ENCODE peak calls at places on chromosomes 1 and 21, in eight cellular contexts. Z is activated T-helper 2 cell treated with anti-CD3 and anti-CD28 coated beads, Interferon-gamma antibody, Interleukin-2, Interleukin-4, amounts not matched to agents 10 μg/mL and 5 μg/mL and 100 μg/mL, durations not matched to agents 14 hours and 24 hours and 36 hours; Q is effector memory CD8-positive, alpha-beta T cell; O is NCI-H1092; I is right lobe of liver; Y is HTR-8/SVneo; X is NCI-H524; V is activated T-cell treated with anti-CD3 and anti-CD28 coated beads, Interleukin-2, amount 50 U/mL, for 1 hour. G is an unnamed sample.

GRCh38 chr1:9844106-9844505 is 20.3 kb upstream of the CLSTN1 start:
- DNase-seq in Z (no peak), Q (no peak), O (no peak), I (no peak), Y (no peak), X (no peak), V (no peak), G (no peak)

GRCh38 chr1:206635983-206636354 is 633 bp downstream of the DYRK3 start:
- DNase-seq in Z (no peak), Q (no peak), O (no peak), I (no peak), Y (no peak), X (no peak), V (no peak), G (peak)

GRCh38 chr1:64624446-64624766 is 120.5 kb upstream of the RAVER2 start:
- DNase-seq in Z (no peak), Q (no peak), O (peak), I (no peak), Y (no peak), X (no peak), V (no peak), G (no peak)

GRCh38 chr21:26982767-26983166 is 15.9 kb upstream of the ADAMTS5 start:
- DNase-seq in Z (no peak), Q (no peak), O (no peak), I (no peak), Y (no peak), X (no peak), V (no peak), G (no peak)

GRCh38 chr1:34088001-34088400 is 77.0 kb downstream of the CSMD2 start:
- DNase-seq in Z (no peak), Q (no peak), O (no peak), I (no peak), Y (no peak), X (no peak), V (no peak), G (no peak)

GRCh38 chr1:5099558-5099957 is 445.1 kb downstream of the AJAP1 start:
- DNase-seq in Z (no peak), Q (no peak), O (no peak), I (no peak), Y (no peak), X (no peak), V (no peak), G (no peak)

GRCh38 chr1:178540204-178540603 is 27.3 kb downstream of the TEX35 start:
- DNase-seq in Z (no peak), Q (no peak), O (no peak), I (no peak), Y (no peak), X (no peak), V (no peak), G (no peak)

GRCh38 chr1:23913212-23913880 is at the start of gene CNR2:
- DNase-seq in Z (no peak), Q (no peak), O (no peak), I (no peak), Y (no peak), X (no peak), V (no peak), G (peak)

GRCh38 chr1:187985897-187986654 is 1157.3 kb downstream of the PLA2G4A start:
- DNase-seq in Z (no peak), Q (no peak), O (no peak), I (no peak), Y (no peak), X (no peak), V (no peak), G (no peak)

GRCh38 chr1:183218039-183218618 is 32.1 kb downstream of the LAMC2 start:
- DNase-seq in Z (no peak), Q (no peak), O (peak), I (no peak), Y (no peak), X (peak), V (no peak), G (no peak)

GRCh38 chr1:82091274-82091673 is 290.5 kb downstream of the ADGRL2 start:
- DNase-seq in Z (no peak), Q (no peak), O (no peak), I (no peak), Y (no peak), X (no peak), V (no peak), G (no peak)

GRCh38 chr21:40681164-40681859 is 165.6 kb downstream of the DSCAM start:
- DNase-seq in Z (no peak), Q (no peak), O (peak), I (no peak), Y (no peak), X (peak), V (no peak), G (no peak)

GRCh38 chr1:30974536-30974935 is 66.0 kb upstream of the SDC3 start:
- DNase-seq in Z (no peak), Q (no peak), O (no peak), I (no peak), Y (no peak), X (no peak), V (no peak), G (no peak)

GRCh38 chr1:186882372-186883134 is 53.8 kb downstream of the PLA2G4A start:
- DNase-seq in Z (no peak), Q (no peak), O (no peak), I (no peak), Y (no peak), X (no peak), V (no peak), G (no peak)

GRCh38 chr1:212110617-212111016 is 75.1 kb downstream of the DTL start:
- DNase-seq in Z (no peak), Q (no peak), O (no peak), I (no peak), Y (no peak), X (no peak), V (no peak), G (no peak)

GRCh38 chr1:67889940-67890567 is 56.8 kb upstream of the GNG12 start:
- DNase-seq in Z (no peak), Q (no peak), O (no peak), I (no peak), Y (peak), X (no peak), V (no peak), G (no peak)

GRCh38 chr1:231021540-231022031 is 18.5 kb downstream of the FAM89A start:
- DNase-seq in Z (no peak), Q (no peak), O (no peak), I (no peak), Y (no peak), X (no peak), V (no peak), G (no peak)

GRCh38 chr1:46370214-46370633 is 23.9 kb upstream of the FAAH start:
- DNase-seq in Z (no peak), Q (no peak), O (no peak), I (no peak), Y (no peak), X (no peak), V (no peak), G (no peak)

GRCh38 chr1:108082741-108083562 is 117.2 kb downstream of the SLC25A24 start:
- DNase-seq in Z (no peak), Q (no peak), O (no peak), I (no peak), Y (no peak), X (no peak), V (no peak), G (no peak)

GRCh38 chr1:157347508-157347907 is 204.8 kb downstream of the FCRL5 start:
- DNase-seq in Z (no peak), Q (no peak), O (no peak), I (no peak), Y (no peak), X (no peak), V (no peak), G (no peak)

GRCh38 chr1:203888807-203889251 is 27.4 kb downstream of the SNRPE start:
- DNase-seq in Z (no peak), Q (no peak), O (no peak), I (no peak), Y (peak), X (no peak), V (no peak), G (no peak)